ENCODE peak calls at places on chromosomes 2 and 18, in five cellular contexts. O is stimulated activated CD4-positive, alpha-beta T cell treated with anti-CD3 and anti-CD28 coated beads, Interleukin-2, amount 100 ng/mL, for 24 hours; N is CD4-positive, alpha-beta T cell; P is HTR-8/SVneo; J is stimulated activated CD8-positive, alpha-beta memory T cell treated with anti-CD3 and anti-CD28 coated beads, Interleukin-15, amount 100 ng/mL, for 1 hour. F is an unnamed sample.

GRCh38 chr2:119407430-119408220 is 24.0 kb upstream of the TMEM37 start:
- DNase-seq in O (peak), N (no peak), P (peak), J (no peak), F (no peak)

GRCh38 chr18:44885507-44885906 is 204.8 kb downstream of the SETBP1 start:
- DNase-seq in O (no peak), N (no peak), P (no peak), J (no peak), F (no peak)

GRCh38 chr18:9643549-9643948 is 29.2 kb upstream of the PPP4R1 start:
- DNase-seq in O (no peak), N (no peak), P (peak), J (no peak), F (no peak)

GRCh38 chr18:47490882-47491281 is 239.4 kb upstream of the SKOR2 start:
- DNase-seq in O (no peak), N (no peak), P (no peak), J (no peak), F (peak)

GRCh38 chr2:158726906-158727592 is 68.1 kb upstream of the DAPL1 start:
- DNase-seq in O (no peak), N (no peak), P (no peak), J (no peak), F (no peak)

GRCh38 chr2:16092861-16093638 is 152.7 kb downstream of the MYCN start:
- DNase-seq in O (no peak), N (no peak), P (no peak), J (no peak), F (no peak)

GRCh38 chr2:14348247-14348646 is 284.3 kb upstream of the LRATD1 start:
- DNase-seq in O (no peak), N (no peak), P (no peak), J (no peak), F (no peak)

GRCh38 chr2:226733189-226733858 is 66.3 kb downstream of the IRS1 start:
- DNase-seq in O (no peak), N (no peak), P (no peak), J (no peak), F (peak)

GRCh38 chr18:67665266-67665665 is 148.7 kb upstream of the DSEL start:
- DNase-seq in O (no peak), N (no peak), P (peak), J (no peak), F (no peak)

GRCh38 chr2:212528106-212528856 is 10.3 kb downstream of the ERBB4 start:
- DNase-seq in O (no peak), N (no peak), P (no peak), J (no peak), F (no peak)